ENCODE peak calls at places on chromosomes 6 and 20, in ten cellular contexts. N is tibial artery, P is DND-41, M is astrocyte, Q is GM23338, R is neuronal stem cell, C is right atrium auricular region, J is transverse colon, T is heart left ventricle, K is spleen. W is an unnamed sample. For H3K36me3 and H3K27me3, the result is how much of the 10 kb centered on the place peaks cover.

GRCh38 chr6:138442663-138443062 is 38.6 kb downstream of the HEBP2 start:
- DNase-seq in N (no peak), P (no peak), M (no peak), Q (no peak), R (no peak), C (no peak), J (no peak), T (no peak), K (no peak), W (no peak)

GRCh38 chr6:104718672-104719071 is 141.0 kb downstream of the HACE1 start:
- DNase-seq in N (no peak), P (no peak), M (peak), Q (no peak), R (no peak), C (no peak), J (no peak), T (no peak), K (no peak), W (no peak)

GRCh38 chr6:104595315-104595820 is 264.4 kb downstream of the HACE1 start:
- DNase-seq in N (no peak), P (no peak), M (peak), Q (no peak), R (no peak), C (no peak), J (no peak), T (no peak), K (no peak), W (no peak)

GRCh38 chr6:48765352-48765961 is 654.5 kb upstream of the PTCHD4 start:
- DNase-seq in N (no peak), P (no peak), M (peak), Q (peak), R (peak), C (no peak), J (no peak), T (peak), K (no peak), W (peak)

GRCh38 chr6:20708367-20709124 is 174.3 kb downstream of the CDKAL1 start:
- DNase-seq in N (no peak), P (peak), M (peak), Q (no peak), R (no peak), C (no peak), J (no peak), T (no peak), K (no peak), W (no peak)

GRCh38 chr20:4012631-4013030 is 2.7 kb downstream of the RNF24 start:
- DNase-seq in N (no peak), P (no peak), M (peak), Q (no peak), R (no peak), C (no peak), J (no peak), T (no peak), K (no peak), W (no peak)

GRCh38 chr6:164502838-164503237 is 806.6 kb downstream of the C6orf118 start:
- DNase-seq in N (no peak), P (no peak), M (no peak), Q (no peak), R (no peak), C (no peak), J (no peak), T (no peak), K (no peak), W (no peak)

GRCh38 chr6:42805297-42805861 is 23.5 kb downstream of the BICRAL start:
- DNase-seq in N (no peak), P (no peak), M (no peak), Q (no peak), R (no peak), C (no peak), J (no peak), T (no peak), K (no peak), W (no peak)

GRCh38 chr20:25173886-25174308 is 21.6 kb upstream of the ENTPD6 start:
- DNase-seq in N (no peak), P (no peak), M (no peak), Q (no peak), R (no peak), C (no peak), J (no peak), T (no peak), K (no peak), W (no peak)

GRCh38 chr20:53408728-53409157 is 184.9 kb downstream of the ZNF217 start:
- DNase-seq in N (no peak), P (no peak), M (no peak), Q (no peak), R (no peak), C (no peak), J (no peak), T (no peak), K (no peak), W (no peak)

GRCh38 chr6:116929825-116930224 is 52.8 kb downstream of the RFX6 start:
- DNase-seq in N (no peak), P (no peak), M (no peak), Q (no peak), R (no peak), C (no peak), J (no peak), T (no peak), K (no peak), W (no peak)

GRCh38 chr6:167856999-167857660 is 30.4 kb downstream of the AFDN start:
- DNase-seq in N (no peak), P (no peak), M (peak), Q (peak), R (no peak), C (no peak), J (no peak), T (no peak), K (no peak), W (no peak)

GRCh38 chr6:42374027-42374669 is 77.6 kb downstream of the TRERF1 start:
- DNase-seq in N (no peak), P (no peak), M (no peak), Q (no peak), R (no peak), C (no peak), J (no peak), T (no peak), K (no peak), W (no peak)

GRCh38 chr20:50273601-50274491 is 83.2 kb downstream of the CEBPB start:
- DNase-seq in N (peak), P (no peak), M (no peak), Q (no peak), R (no peak), C (no peak), J (no peak), T (no peak), K (no peak), W (no peak)

GRCh38 chr20:8310618-8311017 is 178.6 kb downstream of the PLCB1 start:
- DNase-seq in N (no peak), P (no peak), M (no peak), Q (no peak), R (no peak), C (no peak), J (no peak), T (no peak), K (no peak), W (no peak)

GRCh38 chr6:105642708-105643107 is 239.8 kb upstream of the PREP start:
- DNase-seq in N (no peak), P (no peak), M (peak), Q (no peak), R (no peak), C (no peak), J (no peak), T (no peak), K (no peak), W (no peak)

GRCh38 chr20:44208770-44209169 is 1.8 kb downstream of the OSER1 start:
- DNase-seq in N (no peak), P (no peak), M (peak), Q (no peak), R (no peak), C (no peak), J (no peak), T (no peak), K (no peak), W (no peak)

GRCh38 chr6:36793296-36793912 is 45.8 kb downstream of the CPNE5 start:
- DNase-seq in N (no peak), P (no peak), M (no peak), Q (peak), R (no peak), C (no peak), J (no peak), T (no peak), K (no peak), W (peak)

GRCh38 chr6:81739230-81740195 is 13.0 kb downstream of the TENT5A start:
- DNase-seq in N (no peak), P (no peak), M (no peak), Q (no peak), R (no peak), C (no peak), J (no peak), T (no peak), K (no peak), W (no peak)

GRCh38 chr6:106510090-106510970 is 119.0 kb downstream of the RTN4IP1 start:
- DNase-seq in N (no peak), P (peak), M (no peak), Q (peak), R (peak), C (no peak), J (peak), T (peak), K (peak), W (peak)

GRCh38 chr6:101761124-101761601 is 367.7 kb downstream of the GRIK2 start:
- DNase-seq in N (no peak), P (no peak), M (peak), Q (no peak), R (no peak), C (no peak), J (no peak), T (no peak), K (no peak), W (no peak)

GRCh38 chr6:110518281-110518623 is 41.8 kb upstream of the SLC22A16 start:
- DNase-seq in N (no peak), P (no peak), M (no peak), Q (peak), R (no peak), C (no peak), J (no peak), T (no peak), K (no peak), W (peak)

GRCh38 chr6:43058511-43058910 is 723 bp downstream of the MRPL2 start:
- DNase-seq in N (no peak), P (no peak), M (no peak), Q (no peak), R (no peak), C (no peak), J (no peak), T (no peak), K (no peak), W (no peak)

GRCh38 chr20:51156041-51156795 is 133.3 kb upstream of the KCNG1 start:
- DNase-seq in N (no peak), P (no peak), M (peak), Q (no peak), R (no peak), C (peak), J (no peak), T (no peak), K (no peak), W (no peak)

GRCh38 chr6:158366363-158366762 is 54.1 kb downstream of the TULP4 start:
- DNase-seq in N (no peak), P (no peak), M (no peak), Q (no peak), R (no peak), C (no peak), J (no peak), T (no peak), K (no peak), W (no peak)

GRCh38 chr6:148711833-148712653 is 34.8 kb upstream of the UST start:
- DNase-seq in N (no peak), P (no peak), M (peak), Q (no peak), R (no peak), C (no peak), J (no peak), T (no peak), K (no peak), W (no peak)

GRCh38 chr6:89834884-89835792 is 5.5 kb downstream of the CASP8AP2 start:
- DNase-seq in N (no peak), P (no peak), M (peak), Q (no peak), R (no peak), C (no peak), J (no peak), T (no peak), K (no peak), W (no peak)

GRCh38 chr6:37381579-37381978 is 27.8 kb downstream of the RNF8 start:
- DNase-seq in N (no peak), P (peak), M (peak), Q (peak), R (peak), C (no peak), J (peak), T (no peak), K (no peak), W (peak)

GRCh38 chr6:67131827-67132226 is 1424.8 kb upstream of the EYS start:
- DNase-seq in N (peak), P (no peak), M (peak), Q (no peak), R (no peak), C (no peak), J (no peak), T (no peak), K (no peak), W (no peak)

GRCh38 chr6:116969211-116969863 is 92.3 kb downstream of the RFX6 start:
- DNase-seq in N (no peak), P (peak), M (peak), Q (peak), R (peak), C (no peak), J (peak), T (no peak), K (no peak), W (peak)

GRCh38 chr6:129432738-129433137 is 277.2 kb downstream of the ARHGAP18 start:
- DNase-seq in N (no peak), P (no peak), M (no peak), Q (peak), R (no peak), C (no peak), J (no peak), T (no peak), K (no peak), W (no peak)

GRCh38 chr20:22686097-22686496 is 101.7 kb upstream of the FOXA2 start:
- DNase-seq in N (peak), P (no peak), M (peak), Q (peak), R (no peak), C (no peak), J (peak), T (peak), K (no peak), W (peak)

GRCh38 chr6:149449831-149450678 is 34.8 kb downstream of the ZC3H12D start:
- DNase-seq in N (peak), P (no peak), M (no peak), Q (no peak), R (no peak), C (no peak), J (no peak), T (no peak), K (peak), W (no peak)

GRCh38 chr20:46672543-46673148 is 16.6 kb downstream of the TP53RK start:
- DNase-seq in N (no peak), P (no peak), M (no peak), Q (no peak), R (no peak), C (no peak), J (no peak), T (no peak), K (no peak), W (no peak)

GRCh38 chr20:25549866-25550477 is 35.4 kb downstream of the NINL start:
- DNase-seq in N (no peak), P (no peak), M (peak), Q (no peak), R (no peak), C (no peak), J (no peak), T (no peak), K (no peak), W (peak)

GRCh38 chr6:73156793-73157767 is 68.2 kb downstream of the KHDC1L start:
- DNase-seq in N (no peak), P (no peak), M (no peak), Q (no peak), R (no peak), C (no peak), J (no peak), T (no peak), K (no peak), W (peak)

GRCh38 chr6:113886512-113886911 is 29.4 kb downstream of the MARCKS start:
- DNase-seq in N (no peak), P (no peak), M (no peak), Q (no peak), R (no peak), C (no peak), J (no peak), T (no peak), K (no peak), W (no peak)
- H3K4me3 ChIP-seq in N (no peak), P (no peak), M (no peak), Q (no peak), R (no peak), C (no peak), J (no peak), T (no peak), K (no peak), W (no peak)

DNA sequence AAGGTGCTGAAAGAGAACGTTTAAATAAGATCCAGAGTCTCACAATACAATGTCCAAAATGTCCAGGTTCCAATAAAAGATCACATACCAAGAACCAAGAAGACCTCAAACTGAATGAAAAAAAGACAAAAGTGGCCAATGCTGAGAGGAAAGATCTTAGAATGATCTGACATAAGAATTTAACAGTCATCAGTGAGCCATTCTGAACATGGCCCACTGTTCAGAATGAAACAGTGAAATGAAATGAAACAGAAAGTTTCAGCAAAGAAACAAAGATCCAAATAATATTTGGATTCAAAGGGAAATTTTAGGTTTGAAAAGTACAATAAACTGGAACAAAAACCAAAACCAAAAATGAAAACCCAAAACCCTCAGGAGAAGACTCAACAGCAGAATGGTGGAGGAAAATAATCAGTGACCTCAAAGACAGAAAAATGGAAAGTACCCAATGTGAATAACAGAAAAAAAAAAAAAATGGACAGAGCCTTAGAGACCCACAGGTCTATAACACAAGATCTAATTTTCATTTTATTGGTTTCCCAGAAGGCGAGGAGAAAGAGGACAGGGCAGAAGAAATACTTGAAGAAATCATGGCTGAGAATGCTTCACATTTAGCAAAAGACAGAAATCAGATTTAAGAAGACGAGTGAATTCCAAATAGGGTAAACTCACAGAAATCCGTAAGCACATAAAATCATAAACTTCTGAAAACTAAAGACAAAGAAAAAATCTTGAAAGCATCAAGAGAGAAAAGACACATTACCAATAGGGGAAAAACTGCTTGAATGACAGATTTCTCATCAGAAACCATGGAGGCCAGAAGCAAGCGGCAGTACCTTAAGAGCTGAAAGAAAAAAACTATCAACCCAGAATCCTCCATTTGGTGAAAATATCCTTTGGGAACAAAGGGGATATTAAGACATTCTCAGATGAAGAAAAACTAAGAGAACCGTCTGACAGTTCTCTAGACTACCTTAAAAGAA is 66.3 kb upstream of the EMILIN3 start:
- DNase-seq in N (no peak), P (no peak), M (no peak), Q (no peak), R (no peak), C (no peak), J (no peak), T (no peak), K (no peak), W (no peak)
- H3K36me3 ChIP-seq in N (under half), P (half or more), M (under half), Q (under half), R (under half), C (under half), J (under half), T (under half), K (under half), W (under half)

GRCh38 chr6:75145976-75146375 is 59.9 kb downstream of the COL12A1 start:
- DNase-seq in N (no peak), P (no peak), M (no peak), Q (peak), R (no peak), C (no peak), J (no peak), T (no peak), K (no peak), W (peak)

GRCh38 chr6:75151013-75151412 is 54.8 kb downstream of the COL12A1 start:
- DNase-seq in N (no peak), P (no peak), M (no peak), Q (no peak), R (no peak), C (no peak), J (no peak), T (no peak), K (no peak), W (no peak)

GRCh38 chr6:75149696-75150095 is 56.2 kb downstream of the COL12A1 start:
- DNase-seq in N (no peak), P (no peak), M (no peak), Q (no peak), R (no peak), C (no peak), J (no peak), T (no peak), K (no peak), W (no peak)

GRCh38 chr6:75147512-75147911 is 58.3 kb downstream of the COL12A1 start:
- DNase-seq in N (no peak), P (no peak), M (peak), Q (no peak), R (no peak), C (no peak), J (no peak), T (no peak), K (no peak), W (no peak)

DNA sequence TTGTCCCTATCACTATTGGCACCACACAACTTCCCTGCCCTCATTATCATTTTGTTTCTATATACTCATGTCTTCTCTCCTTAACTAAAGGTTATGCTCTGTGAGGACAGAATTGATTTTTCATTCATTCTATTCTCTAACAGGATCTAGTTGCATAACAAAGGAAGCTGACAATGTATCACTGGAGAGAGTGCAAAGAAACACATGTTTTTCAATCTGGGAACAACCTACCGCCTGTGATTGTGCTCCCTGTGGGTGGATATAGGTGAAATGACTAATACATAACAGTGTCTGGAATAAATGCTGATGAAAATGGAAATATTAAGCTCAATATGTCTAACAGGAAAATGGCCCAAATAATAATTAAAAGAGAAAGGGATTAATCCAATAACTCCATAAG is 56.6 kb downstream of the COL12A1 start:
- DNase-seq in N (no peak), P (no peak), M (peak), Q (no peak), R (no peak), C (no peak), J (no peak), T (no peak), K (no peak), W (no peak)
- H3K27me3 ChIP-seq in N (under half), P (under half), M (under half), Q (under half), R (under half), C (under half), J (under half), T (under half), K (under half), W (under half)

DNA sequence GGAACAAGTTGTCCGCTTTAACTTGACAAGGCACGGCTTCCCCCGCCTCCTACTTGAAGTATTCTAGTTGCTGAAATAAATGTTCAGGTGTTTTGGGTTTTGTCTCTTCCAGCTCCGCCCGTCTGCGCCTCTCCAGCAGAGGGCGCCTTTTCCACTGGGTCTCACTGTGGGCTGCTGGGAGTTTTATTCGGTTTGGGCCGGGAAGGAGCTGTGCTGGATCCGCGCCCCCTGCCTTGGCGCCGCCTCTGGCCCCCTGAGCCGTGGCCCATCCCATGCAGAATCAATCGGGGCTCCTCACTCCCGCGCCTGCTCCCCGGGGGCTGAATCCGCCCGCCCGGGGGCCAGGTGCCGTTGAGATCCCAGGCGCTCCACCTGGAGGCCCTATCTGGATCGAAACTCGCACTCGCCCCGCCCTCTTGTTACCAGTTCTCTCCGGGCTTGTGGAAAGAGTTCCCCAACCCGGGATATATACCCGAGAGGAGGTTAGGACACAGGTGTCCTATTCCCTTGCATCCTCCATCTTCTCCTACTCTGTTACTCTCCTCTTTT is 51.0 kb upstream of the TCF21 start:
- DNase-seq in N (no peak), P (peak), M (no peak), Q (peak), R (peak), C (no peak), J (peak), T (peak), K (peak), W (peak)
- H3K4me3 ChIP-seq in N (peak), P (no peak), M (peak), Q (peak), R (no peak), C (no peak), J (peak), T (peak), K (no peak), W (peak)

GRCh38 chr20:60477958-60478357 is 519.7 kb downstream of the CDH26 start:
- DNase-seq in N (no peak), P (no peak), M (no peak), Q (no peak), R (no peak), C (no peak), J (no peak), T (no peak), K (no peak), W (no peak)
- H3K36me3 ChIP-seq in N (under half), P (under half), M (under half), Q (under half), R (under half), C (under half), J (under half), T (under half), K (under half), W (under half)